ENCODE peak calls at places on chromosomes 7 and 10, in ten cellular contexts. Q is ovary, T is H54, P is IMR-90, D is vagina, M is GM12891, E is body of pancreas, Z is endothelial cell of umbilical vein, V is spleen, L is uterus. R is an unnamed sample.

GRCh38 chr7:151806204-151806603 is 70.7 kb downstream of the PRKAG2 start:
- DNase-seq in E (no peak), V (no peak), P (no peak), M (no peak), D (no peak), T (no peak), Q (no peak), L (no peak), Z (peak), R (no peak)

GRCh38 chr10:77504196-77504869 is 133.3 kb downstream of the KCNMA1 start:
- DNase-seq in V (no peak), M (no peak), E (no peak), D (no peak), L (no peak), P (peak), T (no peak), Z (no peak), Q (no peak), R (no peak)

GRCh38 chr7:23020742-23021401 is 6.9 kb upstream of the HYCC1 start:
- DNase-seq in V (no peak), M (no peak), L (peak), Z (peak), D (no peak), E (no peak), P (peak), T (peak), Q (no peak), R (no peak)

GRCh38 chr7:22822486-22823141 is at the start of gene TOMM7:
- DNase-seq in T (peak), P (peak), V (peak), D (peak), L (peak), Q (peak), M (peak), E (peak), Z (peak), R (peak)

GRCh38 chr10:47165168-47165710 is 134.8 kb upstream of the GDF10 start:
- DNase-seq in P (no peak), V (peak), D (no peak), Z (no peak), T (no peak), E (no peak), M (no peak), Q (no peak), L (no peak), R (no peak)

GRCh38 chr10:70232155-70232858 is 922 bp downstream of the PPA1 start:
- DNase-seq in T (peak), E (peak), L (peak), M (no peak), Q (peak), V (peak), Z (peak), P (peak), D (no peak), R (peak)

GRCh38 chr10:89153086-89153485 is 54.0 kb downstream of the CH25H start:
- DNase-seq in Q (no peak), T (no peak), V (no peak), D (no peak), Z (no peak), L (no peak), E (no peak), M (no peak), P (no peak), R (no peak)

GRCh38 chr10:33314788-33315561 is 19.5 kb downstream of the NRP1 start:
- DNase-seq in M (no peak), V (no peak), Q (no peak), Z (peak), T (no peak), D (no peak), L (no peak), E (no peak), P (peak), R (no peak)

GRCh38 chr7:116752305-116753074 is 80.5 kb downstream of the MET start:
- DNase-seq in E (no peak), M (no peak), Z (peak), P (no peak), D (no peak), L (no peak), Q (no peak), T (no peak), V (no peak), R (no peak)

GRCh38 chr7:76292206-76292573 is 10.3 kb upstream of the HSPB1 start:
- DNase-seq in M (no peak), L (no peak), E (no peak), T (no peak), D (no peak), Q (no peak), P (no peak), Z (peak), V (no peak), R (no peak)

GRCh38 chr7:12212051-12212485 is 974 bp downstream of the TMEM106B start:
- DNase-seq in E (no peak), Z (no peak), M (no peak), V (no peak), D (peak), Q (no peak), L (no peak), T (no peak), P (no peak), R (no peak)

GRCh38 chr10:42952931-42953683 is 123.8 kb upstream of the RET start:
- DNase-seq in Q (no peak), T (no peak), V (peak), Z (no peak), E (no peak), M (no peak), L (peak), P (no peak), D (peak), R (no peak)

GRCh38 chr7:135190703-135191102 is 20.2 kb upstream of the CYREN start:
- DNase-seq in T (no peak), P (no peak), Q (no peak), V (no peak), Z (no peak), D (no peak), E (no peak), M (no peak), L (no peak), R (no peak)

GRCh38 chr7:128392446-128393327 is 17.1 kb downstream of the IMPDH1 start:
- DNase-seq in T (no peak), Q (no peak), Z (no peak), M (no peak), P (no peak), D (no peak), E (no peak), V (no peak), L (no peak), R (no peak)

GRCh38 chr10:73858750-73859439 is 15.5 kb downstream of the CAMK2G start:
- DNase-seq in Z (no peak), L (no peak), E (no peak), T (no peak), P (no peak), Q (no peak), V (no peak), D (no peak), M (peak), R (no peak)

GRCh38 chr7:33412336-33412735 is 283.0 kb downstream of the BBS9 start:
- DNase-seq in Q (no peak), L (no peak), T (no peak), E (no peak), P (no peak), M (no peak), Z (no peak), V (no peak), D (no peak), R (no peak)

GRCh38 chr10:786666-787512 is 97.4 kb upstream of the DIP2C start:
- DNase-seq in D (peak), Z (no peak), M (no peak), T (no peak), Q (no peak), V (no peak), P (no peak), L (no peak), E (no peak), R (no peak)

GRCh38 chr10:73940634-73941221 is 29.8 kb downstream of the PLAU start:
- DNase-seq in V (peak), D (no peak), Z (peak), P (peak), M (peak), L (peak), T (peak), Q (peak), E (peak), R (peak)

GRCh38 chr7:108384721-108385483 is 71.3 kb downstream of the NRCAM start:
- DNase-seq in E (no peak), Q (no peak), D (no peak), P (no peak), Z (no peak), M (no peak), L (no peak), T (no peak), V (no peak), R (no peak)

GRCh38 chr7:144842377-144842851 is 6.6 kb upstream of the TPK1 start:
- DNase-seq in D (no peak), Z (peak), V (peak), M (no peak), T (no peak), Q (no peak), L (no peak), E (peak), P (no peak), R (peak)

GRCh38 chr7:26495569-26495968 is 203.9 kb downstream of the SNX10 start:
- DNase-seq in P (no peak), M (no peak), E (no peak), Z (no peak), L (no peak), T (no peak), V (no peak), D (no peak), Q (no peak), R (no peak)

GRCh38 chr7:40211291-40212003 is 76.6 kb downstream of the SUGCT start:
- DNase-seq in T (no peak), E (no peak), Z (peak), D (no peak), Q (no peak), P (peak), L (no peak), M (no peak), V (no peak), R (no peak)

GRCh38 chr10:114632869-114633715 is 25.0 kb downstream of the ABLIM1 start:
- DNase-seq in M (no peak), Q (no peak), D (no peak), Z (peak), L (no peak), V (no peak), E (no peak), T (peak), P (peak), R (no peak)

GRCh38 chr7:94130716-94131115 is 126.6 kb upstream of the BET1 start:
- DNase-seq in D (no peak), T (no peak), P (no peak), E (no peak), Q (no peak), Z (no peak), L (no peak), M (no peak), V (no peak), R (no peak)

GRCh38 chr10:116410351-116410750 is 17.3 kb upstream of the PNLIPRP3 start:
- DNase-seq in E (no peak), T (no peak), P (no peak), L (no peak), Q (no peak), D (no peak), Z (no peak), M (no peak), V (no peak), R (no peak)

GRCh38 chr7:8325067-8325466 is 63.1 kb upstream of the ICA1 start:
- DNase-seq in T (no peak), V (no peak), E (no peak), M (no peak), P (no peak), L (no peak), Q (no peak), Z (no peak), D (no peak), R (no peak)

GRCh38 chr10:49768731-49769130 is 6.6 kb upstream of the OGDHL start:
- DNase-seq in D (no peak), Z (no peak), Q (no peak), T (no peak), P (no peak), L (no peak), M (no peak), V (no peak), E (no peak), R (no peak)

GRCh38 chr7:129188372-129188891 is at the start of gene SMO:
- DNase-seq in M (peak), V (peak), D (no peak), T (no peak), E (peak), P (peak), L (peak), Z (peak), Q (peak), R (peak)

GRCh38 chr7:116583653-116584052 is 58.8 kb downstream of the CAV1 start:
- DNase-seq in M (peak), P (no peak), V (no peak), T (no peak), Z (no peak), L (no peak), Q (no peak), D (no peak), E (no peak), R (no peak)

GRCh38 chr10:126433351-126433750 is 45.1 kb upstream of the ADAM12 start:
- DNase-seq in P (peak), V (no peak), M (no peak), L (no peak), T (no peak), E (no peak), Z (no peak), Q (no peak), D (no peak), R (no peak)

GRCh38 chr7:42745357-42746022 is 166.4 kb downstream of the C7orf25 start:
- DNase-seq in D (no peak), E (peak), M (no peak), V (no peak), P (peak), Z (no peak), L (peak), T (peak), Q (peak), R (peak)

GRCh38 chr7:50641442-50642405 is 76.5 kb upstream of the DDC start:
- DNase-seq in V (no peak), Q (no peak), D (no peak), Z (no peak), L (no peak), M (no peak), T (no peak), P (no peak), E (peak), R (no peak)

GRCh38 chr10:49169776-49170175 is 18.4 kb downstream of the TMEM273 start:
- DNase-seq in P (no peak), L (no peak), Z (no peak), M (no peak), Q (no peak), D (peak), V (no peak), E (no peak), T (no peak), R (no peak)

GRCh38 chr10:51029172-51029641 is 45.1 kb upstream of the PRKG1 start:
- DNase-seq in Z (no peak), M (no peak), P (peak), V (no peak), E (no peak), T (no peak), Q (no peak), L (no peak), D (no peak), R (no peak)

GRCh38 chr10:11016959-11017574 is 605 bp upstream of the CELF2 start:
- DNase-seq in T (no peak), Z (no peak), M (no peak), L (no peak), E (no peak), V (no peak), D (no peak), Q (no peak), P (no peak), R (no peak)

GRCh38 chr10:11018426-11018818 is 750 bp downstream of the CELF2 start:
- DNase-seq in M (no peak), P (no peak), T (no peak), V (peak), L (no peak), E (peak), Q (peak), Z (no peak), D (no peak), R (peak)

GRCh38 chr10:11015371-11015934 is 2.2 kb upstream of the CELF2 start:
- DNase-seq in Z (no peak), E (no peak), L (no peak), T (no peak), V (no peak), Q (no peak), P (no peak), M (no peak), D (no peak), R (no peak)

GRCh38 chr10:11018830-11019692 is 1.4 kb downstream of the CELF2 start:
- DNase-seq in L (no peak), M (no peak), V (no peak), T (no peak), Q (no peak), P (no peak), Z (peak), E (no peak), D (no peak), R (no peak)

DNA sequence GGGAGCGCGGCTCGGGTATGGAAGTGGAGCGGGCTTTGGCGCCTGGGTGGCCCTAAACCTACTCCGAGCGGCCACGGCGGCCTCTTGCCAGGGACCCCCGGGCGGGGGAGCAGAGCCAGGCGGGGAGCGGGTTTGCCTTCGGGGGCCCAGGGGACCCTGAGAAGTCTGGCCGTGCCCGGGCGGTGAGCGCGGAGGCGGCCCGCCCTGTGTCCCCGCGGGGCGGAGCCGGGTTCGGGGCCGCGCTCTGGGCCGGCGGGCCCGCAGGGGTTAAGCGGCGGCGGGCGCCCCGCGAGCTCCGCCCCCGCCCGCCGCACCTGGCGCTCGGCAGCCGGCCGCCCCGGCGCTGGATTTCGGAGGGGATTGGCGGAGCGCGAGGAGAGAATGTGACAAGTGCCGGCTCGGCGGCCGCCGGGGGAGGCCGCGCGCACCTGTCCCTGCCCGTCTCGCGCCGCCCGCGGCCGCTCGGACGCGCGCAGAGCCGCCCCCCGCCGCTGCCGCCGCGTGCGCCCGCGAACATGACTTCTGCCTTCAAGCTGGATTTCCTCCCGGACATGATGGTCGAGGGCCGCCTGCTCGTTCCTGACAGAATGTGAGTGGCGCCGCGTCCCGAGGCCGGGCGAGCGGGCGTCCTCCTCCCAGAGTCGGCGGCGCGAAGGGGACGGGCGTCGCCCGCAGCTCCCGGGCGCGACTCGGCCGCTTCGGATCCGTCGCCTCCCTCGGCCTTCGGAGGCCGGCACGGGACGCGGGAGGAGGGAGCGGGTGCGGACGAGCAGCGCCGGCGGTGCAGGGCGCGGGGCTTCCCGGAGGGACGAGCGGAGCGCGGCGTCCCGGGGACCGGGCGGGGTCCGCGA is at the start of gene CELF2:
- DNase-seq in E (peak), P (no peak), V (peak), Z (peak), T (no peak), M (peak), L (peak), Q (peak), D (no peak), R (peak)
- TF ChIP-seq POLR2A in E (no peak), P (no peak), V (no peak), Z (peak), T (no peak), M (no peak), L (peak), Q (no peak), D (no peak), R (peak)

GRCh38 chr7:139623518-139623917 is 100.0 kb downstream of the CLEC2L start:
- DNase-seq in Q (no peak), D (peak), M (no peak), P (peak), T (no peak), E (no peak), V (no peak), L (no peak), Z (no peak), R (no peak)
- TF ChIP-seq POLR2A in Q (no peak), D (no peak), M (no peak), P (no peak), T (no peak), E (no peak), V (no peak), L (no peak), Z (no peak), R (no peak)

GRCh38 chr7:106282374-106282773 is 2.4 kb downstream of the NAMPT start:
- DNase-seq in D (no peak), L (no peak), Q (no peak), Z (no peak), P (no peak), T (no peak), E (no peak), V (no peak), M (no peak), R (no peak)
- TF ChIP-seq POLR2A in D (no peak), L (no peak), Q (no peak), Z (no peak), P (peak), T (no peak), E (no peak), V (no peak), M (no peak), R (no peak)

GRCh38 chr7:137987011-137987334 is 14.9 kb downstream of the CREB3L2 start:
- DNase-seq in E (no peak), M (no peak), Z (peak), P (no peak), T (no peak), V (no peak), L (no peak), Q (no peak), D (no peak), R (no peak)

GRCh38 chr7:137985897-137986251 is 16.0 kb downstream of the CREB3L2 start:
- DNase-seq in P (no peak), M (no peak), Q (no peak), L (no peak), T (no peak), E (no peak), D (no peak), Z (no peak), V (no peak), R (no peak)

GRCh38 chr7:137984181-137985041 is 17.5 kb downstream of the CREB3L2 start:
- DNase-seq in L (no peak), P (no peak), M (no peak), T (no peak), Z (no peak), E (no peak), Q (no peak), D (no peak), V (no peak), R (no peak)

GRCh38 chr7:137986252-137987010 is 15.5 kb downstream of the CREB3L2 start:
- DNase-seq in P (peak), Q (no peak), Z (no peak), L (peak), E (no peak), V (no peak), T (no peak), M (no peak), D (no peak), R (peak)

DNA sequence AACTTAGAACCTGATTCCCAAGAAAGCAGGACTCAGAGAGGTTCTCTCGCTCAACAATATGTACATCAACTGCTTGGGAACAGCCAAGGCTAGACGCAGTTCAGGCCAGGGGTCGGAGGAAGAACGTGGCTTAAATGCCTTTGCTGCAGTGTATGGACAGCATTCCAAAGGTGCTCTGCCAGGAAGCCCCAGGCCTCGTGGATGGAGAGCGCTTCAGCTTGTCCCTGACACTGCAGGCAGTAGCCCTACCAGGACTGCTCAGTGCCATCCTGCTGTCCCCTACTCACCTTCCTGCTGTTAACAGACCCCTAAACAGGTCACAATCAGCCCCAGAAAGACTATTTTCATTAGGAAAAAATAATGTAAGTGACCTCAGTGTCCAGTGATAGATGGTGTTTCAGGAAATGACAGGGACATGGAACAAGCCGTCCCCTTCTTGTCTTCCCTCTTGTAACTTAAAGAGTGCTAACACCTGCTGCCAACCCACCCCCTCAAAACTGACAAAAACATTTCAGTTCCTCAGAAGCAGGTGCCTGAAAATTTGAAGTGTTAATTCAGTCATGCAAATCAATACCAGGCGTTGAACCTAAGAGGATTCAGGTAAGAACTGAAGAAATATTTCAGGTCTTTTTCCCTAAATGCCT is 16.5 kb downstream of the CREB3L2 start:
- DNase-seq in V (no peak), L (no peak), Z (peak), E (no peak), Q (no peak), M (no peak), T (no peak), P (peak), D (no peak), R (peak)
- TF ChIP-seq POLR2A in V (no peak), L (no peak), Z (no peak), E (no peak), Q (no peak), M (no peak), T (no peak), P (peak), D (no peak), R (no peak)

GRCh38 chr10:26437637-26438461 is at the start of gene APBB1IP:
- DNase-seq in D (no peak), V (peak), P (no peak), E (peak), T (no peak), L (peak), Z (no peak), Q (no peak), M (no peak), R (peak)
- TF ChIP-seq POLR2A in D (no peak), V (peak), P (no peak), E (no peak), T (no peak), L (no peak), Z (no peak), Q (no peak), M (no peak), R (peak)